ENCODE peak calls at places on chromosomes 13 and 19, in nine cellular contexts. S, D, R, W, L, C, O, I and Z are unnamed samples.

GRCh38 chr19:19506592-19506991 is 8.8 kb downstream of the TSSK6 start:
- DNase-seq in S (no peak), D (no peak), R (no peak), W (no peak), L (no peak), C (no peak), O (no peak), I (no peak), Z (no peak)

GRCh38 chr19:30122431-30122830 is 180.4 kb downstream of the URI1 start:
- DNase-seq in S (no peak), D (no peak), R (no peak), W (no peak), L (no peak), C (no peak), O (no peak), I (no peak), Z (no peak)

GRCh38 chr19:2274937-2275535 is 6.9 kb downstream of the PEAK3 start:
- DNase-seq in S (peak; percentile 57), D (peak; percentile 67), R (no peak), W (peak; percentile 31), L (peak; percentile 53), C (no peak), O (peak; percentile 42), I (peak; percentile 66), Z (no peak)

GRCh38 chr13:88761145-88761544 is 1090.0 kb downstream of the SLITRK5 start:
- DNase-seq in S (peak; percentile 53), D (no peak), R (no peak), W (no peak), L (no peak), C (no peak), O (no peak), I (no peak), Z (no peak)

GRCh38 chr13:110714798-110715394 is 1.4 kb downstream of the ING1 start:
- DNase-seq in S (peak; percentile 82), D (peak; percentile 79), R (no peak), W (peak; percentile 89), L (peak; percentile 65), C (no peak), O (peak; percentile 48), I (peak; percentile 37), Z (no peak)

GRCh38 chr19:49374665-49375434 is 11.2 kb downstream of the DKKL1 start:
- DNase-seq in S (no peak), D (no peak), R (no peak), W (no peak), L (no peak), C (no peak), O (no peak), I (no peak), Z (no peak)

GRCh38 chr13:24348385-24348784 is 39.0 kb downstream of the C1QTNF9 start:
- DNase-seq in S (no peak), D (no peak), R (no peak), W (no peak), L (no peak), C (no peak), O (no peak), I (no peak), Z (no peak)

GRCh38 chr19:45451181-45451849 is 16.5 kb upstream of the FOSB start:
- DNase-seq in S (peak; percentile 51), D (peak; percentile 38), R (no peak), W (no peak), L (peak; percentile 63), C (no peak), O (peak; percentile 59), I (no peak), Z (no peak)

GRCh38 chr19:18633321-18633720 is 3.5 kb upstream of the KLHL26 start:
- DNase-seq in S (no peak), D (no peak), R (no peak), W (peak; percentile 57), L (no peak), C (no peak), O (no peak), I (no peak), Z (no peak)

GRCh38 chr13:57630661-57631606 is 610 bp upstream of the PCDH17 start:
- DNase-seq in S (no peak), D (peak; percentile 20), R (no peak), W (no peak), L (no peak), C (no peak), O (no peak), I (peak; percentile 25), Z (no peak)

GRCh38 chr13:51318876-51319275 is 20.6 kb upstream of the SERPINE3 start:
- DNase-seq in S (no peak), D (no peak), R (no peak), W (no peak), L (no peak), C (no peak), O (no peak), I (no peak), Z (no peak)

GRCh38 chr19:40523322-40524047 is 53.2 kb upstream of the SHKBP1 start:
- DNase-seq in S (peak; percentile 87), D (no peak), R (no peak), W (peak; percentile 54), L (peak; percentile 68), C (no peak), O (no peak), I (peak; percentile 65), Z (no peak)

GRCh38 chr19:8396563-8397203 is 6.5 kb downstream of the RAB11B start:
- DNase-seq in S (peak; percentile 75), D (peak; percentile 62), R (no peak), W (no peak), L (peak; percentile 84), C (no peak), O (peak; percentile 55), I (peak; percentile 64), Z (no peak)

GRCh38 chr19:56727731-56728130 is 56.2 kb upstream of the ZNF835 start:
- DNase-seq in S (no peak), D (no peak), R (no peak), W (no peak), L (no peak), C (no peak), O (no peak), I (no peak), Z (no peak)

GRCh38 chr19:50402544-50403301 is 16.0 kb upstream of the SPIB start:
- DNase-seq in S (no peak), D (no peak), R (no peak), W (no peak), L (no peak), C (no peak), O (no peak), I (no peak), Z (no peak)

GRCh38 chr13:45718063-45718462 is 15.9 kb downstream of the CBY2 start:
- DNase-seq in S (peak; percentile 31), D (no peak), R (peak; percentile 1), W (no peak), L (no peak), C (no peak), O (no peak), I (no peak), Z (peak; percentile 1)

GRCh38 chr13:33227927-33228644 is 57.5 kb downstream of the STARD13 start:
- DNase-seq in S (no peak), D (no peak), R (no peak), W (no peak), L (no peak), C (no peak), O (no peak), I (no peak), Z (no peak)

GRCh38 chr13:105665284-105665683 is 870.2 kb downstream of the EFNB2 start:
- DNase-seq in S (no peak), D (no peak), R (peak; percentile 19), W (no peak), L (no peak), C (no peak), O (no peak), I (no peak), Z (no peak)

GRCh38 chr19:37519890-37520289 is 13.2 kb downstream of the ZNF793 start:
- DNase-seq in S (no peak), D (no peak), R (no peak), W (no peak), L (no peak), C (no peak), O (no peak), I (no peak), Z (no peak)

GRCh38 chr13:59722580-59722900 is 441.2 kb downstream of the DIAPH3 start:
- DNase-seq in S (no peak), D (no peak), R (no peak), W (no peak), L (no peak), C (no peak), O (no peak), I (no peak), Z (no peak)

GRCh38 chr13:27289016-27289665 is 18.5 kb downstream of the RASL11A start:
- DNase-seq in S (no peak), D (no peak), R (no peak), W (no peak), L (no peak), C (no peak), O (no peak), I (no peak), Z (no peak)

GRCh38 chr19:16588089-16588823 is 16.0 kb upstream of the SLC35E1 start:
- DNase-seq in S (peak; percentile 73), D (no peak), R (no peak), W (no peak), L (peak; percentile 77), C (no peak), O (peak; percentile 48), I (no peak), Z (no peak)

GRCh38 chr19:3029070-3029923 is at the start of gene TLE2:
- DNase-seq in S (no peak), D (no peak), R (no peak), W (no peak), L (no peak), C (no peak), O (no peak), I (no peak), Z (no peak)

GRCh38 chr19:419721-420515 is 11.0 kb upstream of the C2CD4C start:
- DNase-seq in S (no peak), D (no peak), R (no peak), W (no peak), L (no peak), C (no peak), O (no peak), I (no peak), Z (no peak)

GRCh38 chr13:27432180-27432579 is 7.8 kb downstream of the GTF3A start:
- DNase-seq in S (no peak), D (no peak), R (no peak), W (no peak), L (no peak), C (no peak), O (no peak), I (no peak), Z (no peak)

GRCh38 chr13:78024996-78025395 is 106.4 kb upstream of the EDNRB start:
- DNase-seq in S (no peak), D (no peak), R (no peak), W (no peak), L (no peak), C (no peak), O (no peak), I (no peak), Z (no peak)

GRCh38 chr13:109126973-109127615 is 497.7 kb downstream of the MYO16 start:
- DNase-seq in S (no peak), D (no peak), R (no peak), W (no peak), L (no peak), C (no peak), O (no peak), I (no peak), Z (no peak)

GRCh38 chr13:23087884-23088283 is 92.9 kb upstream of the SGCG start:
- DNase-seq in S (peak; percentile 8), D (no peak), R (no peak), W (no peak), L (peak; percentile 29), C (no peak), O (no peak), I (peak; percentile 9), Z (no peak)